ENCODE peak calls at places on chromosome 16, in eight cellular contexts. Y, N, Q, V, A, O, T and Z are unnamed samples.

GRCh38 chr16:19515765-19516164 is 6.1 kb downstream of the GDE1 start:
- DNase-seq in Y (no peak), N (no peak), Q (no peak), V (no peak), A (no peak), O (no peak), T (peak), Z (no peak)

GRCh38 chr16:81701296-81701970 is 77.7 kb upstream of the PLCG2 start:
- DNase-seq in Y (no peak), N (no peak), Q (no peak), V (no peak), A (no peak), O (no peak), T (no peak), Z (no peak)

GRCh38 chr16:58418601-58419000 is 26.3 kb downstream of the GINS3 start:
- DNase-seq in Y (peak), N (no peak), Q (no peak), V (no peak), A (no peak), O (no peak), T (peak), Z (no peak)

GRCh38 chr16:57264950-57265371 is 19.5 kb downstream of the PLLP start:
- DNase-seq in Y (no peak), N (no peak), Q (no peak), V (no peak), A (no peak), O (peak), T (no peak), Z (no peak)

GRCh38 chr16:80803341-80804060 is 897 bp downstream of the CDYL2 start:
- DNase-seq in Y (peak), N (peak), Q (peak), V (peak), A (peak), O (peak), T (peak), Z (peak)

GRCh38 chr16:10575506-10576130 is 4.8 kb downstream of the EMP2 start:
- DNase-seq in Y (no peak), N (no peak), Q (no peak), V (no peak), A (no peak), O (no peak), T (no peak), Z (no peak)

GRCh38 chr16:5003828-5004227 is 29.9 kb downstream of the NAGPA start:
- DNase-seq in Y (no peak), N (no peak), Q (no peak), V (no peak), A (no peak), O (no peak), T (no peak), Z (no peak)

GRCh38 chr16:68235105-68235881 is 634 bp downstream of the ESRP2 start:
- DNase-seq in Y (no peak), N (no peak), Q (no peak), V (no peak), A (no peak), O (peak), T (no peak), Z (no peak)

GRCh38 chr16:74899786-74900185 is 85.1 kb downstream of the WDR59 start:
- DNase-seq in Y (no peak), N (no peak), Q (no peak), V (no peak), A (no peak), O (no peak), T (no peak), Z (no peak)

GRCh38 chr16:80319181-80319580 is 221.6 kb upstream of the DYNLRB2 start:
- DNase-seq in Y (no peak), N (no peak), Q (no peak), V (no peak), A (no peak), O (no peak), T (peak), Z (no peak)

GRCh38 chr16:4679854-4680636 is 13.3 kb upstream of the NUDT16L1 start:
- DNase-seq in Y (peak), N (no peak), Q (no peak), V (no peak), A (no peak), O (peak), T (no peak), Z (no peak)

GRCh38 chr16:85028638-85029412 is 1.2 kb downstream of the KIAA0513 start:
- DNase-seq in Y (no peak), N (peak), Q (peak), V (peak), A (peak), O (no peak), T (peak), Z (peak)

GRCh38 chr16:48501516-48502377 is 108.2 kb downstream of the N4BP1 start:
- DNase-seq in Y (no peak), N (no peak), Q (no peak), V (no peak), A (no peak), O (no peak), T (no peak), Z (no peak)